ENCODE peak calls at places on chromosomes 5 and 9, in four cellular contexts. One of them, this sample, is unnamed.

GRCh38 chr5:67431191-67431590 is 234.6 kb upstream of the CD180 start:
- DNase-seq in memory B cell: no peak
- DNase-seq in central memory CD4-positive, alpha-beta T cell: no peak
- DNase-seq in heart right ventricle: no peak
- DNase-seq in this sample: no peak

GRCh38 chr5:154858251-154858971 is at the start of gene CNOT8:
- DNase-seq in central memory CD4-positive, alpha-beta T cell: peak
- DNase-seq in heart right ventricle: peak
- DNase-seq in memory B cell: peak
- DNase-seq in this sample: peak

GRCh38 chr5:117207088-117207668 is 632.6 kb upstream of the SEMA6A start:
- DNase-seq in central memory CD4-positive, alpha-beta T cell: no peak
- DNase-seq in heart right ventricle: no peak
- DNase-seq in memory B cell: no peak
- DNase-seq in this sample: no peak

GRCh38 chr5:68662804-68663307 is 431.0 kb upstream of the SLC30A5 start:
- DNase-seq in heart right ventricle: no peak
- DNase-seq in memory B cell: no peak
- DNase-seq in central memory CD4-positive, alpha-beta T cell: no peak
- DNase-seq in this sample: no peak

GRCh38 chr9:120974921-120975320 is 48.3 kb upstream of the TRAF1 start:
- DNase-seq in central memory CD4-positive, alpha-beta T cell: no peak
- DNase-seq in memory B cell: no peak
- DNase-seq in heart right ventricle: no peak
- DNase-seq in this sample: no peak

GRCh38 chr5:61805101-61805500 is 473.0 kb downstream of the ZSWIM6 start:
- DNase-seq in heart right ventricle: no peak
- DNase-seq in central memory CD4-positive, alpha-beta T cell: no peak
- DNase-seq in memory B cell: no peak
- DNase-seq in this sample: peak

GRCh38 chr5:115579747-115580173 is 22.5 kb downstream of the TICAM2 start:
- DNase-seq in memory B cell: no peak
- DNase-seq in central memory CD4-positive, alpha-beta T cell: no peak
- DNase-seq in heart right ventricle: no peak
- DNase-seq in this sample: no peak

GRCh38 chr5:32779754-32780415 is 68.8 kb downstream of the NPR3 start:
- DNase-seq in central memory CD4-positive, alpha-beta T cell: no peak
- DNase-seq in memory B cell: no peak
- DNase-seq in heart right ventricle: no peak
- DNase-seq in this sample: no peak

GRCh38 chr9:118330191-118330986 is 626.2 kb downstream of the TLR4 start:
- DNase-seq in memory B cell: no peak
- DNase-seq in heart right ventricle: no peak
- DNase-seq in central memory CD4-positive, alpha-beta T cell: no peak
- DNase-seq in this sample: no peak

GRCh38 chr5:150946351-150946905 is 41.6 kb upstream of the ZNF300 start:
- DNase-seq in central memory CD4-positive, alpha-beta T cell: no peak
- DNase-seq in heart right ventricle: peak
- DNase-seq in memory B cell: no peak
- DNase-seq in this sample: peak